ENCODE peak calls at places on chromosomes 1 and 21, in four cellular contexts. B is stomach, M is A549, Q is suprapubic skin. L is an unnamed sample.

GRCh38 chr1:178628637-178629548 is 96.2 kb upstream of the RALGPS2 start:
- DNase-seq in B (no peak), M (no peak), Q (no peak), L (no peak)

GRCh38 chr1:21672478-21673276 is 3.5 kb upstream of the RAP1GAP start:
- DNase-seq in B (no peak), M (no peak), Q (no peak), L (no peak)

GRCh38 chr1:94178896-94179295 is 57.9 kb upstream of the ABCA4 start:
- DNase-seq in B (no peak), M (no peak), Q (no peak), L (no peak)

GRCh38 chr21:24076179-24076578 is 1531.1 kb downstream of the MRPL39 start:
- DNase-seq in B (no peak), M (no peak), Q (no peak), L (no peak)

GRCh38 chr1:203049077-203049476 is 22.8 kb downstream of the PPFIA4 start:
- DNase-seq in B (no peak), M (no peak), Q (no peak), L (no peak)

GRCh38 chr1:62307516-62308492 is 11.4 kb downstream of the KANK4 start:
- DNase-seq in B (no peak), M (no peak), Q (no peak), L (no peak)

GRCh38 chr1:3126756-3127718 is 58.0 kb downstream of the PRDM16 start:
- DNase-seq in B (no peak), M (no peak), Q (no peak), L (no peak)

GRCh38 chr1:241265428-241265827 is 91.6 kb downstream of the RGS7 start:
- DNase-seq in B (no peak), M (no peak), Q (no peak), L (no peak)

GRCh38 chr1:24963099-24963872 is 33.2 kb upstream of the RUNX3 start:
- DNase-seq in B (no peak), M (no peak), Q (no peak), L (no peak)

GRCh38 chr1:116693759-116694482 is 26.4 kb upstream of the IGSF3 start:
- DNase-seq in B (no peak), M (peak), Q (no peak), L (no peak)

GRCh38 chr1:92299477-92300125 is 742 bp downstream of the RPAP2 start:
- DNase-seq in B (no peak), M (no peak), Q (no peak), L (no peak)

GRCh38 chr1:19115082-19115808 is 94.8 kb downstream of the UBR4 start:
- DNase-seq in B (no peak), M (no peak), Q (no peak), L (no peak)

GRCh38 chr1:160046494-160047115 is 14.8 kb upstream of the PIGM start:
- DNase-seq in B (peak), M (peak), Q (no peak), L (no peak)

DNA sequence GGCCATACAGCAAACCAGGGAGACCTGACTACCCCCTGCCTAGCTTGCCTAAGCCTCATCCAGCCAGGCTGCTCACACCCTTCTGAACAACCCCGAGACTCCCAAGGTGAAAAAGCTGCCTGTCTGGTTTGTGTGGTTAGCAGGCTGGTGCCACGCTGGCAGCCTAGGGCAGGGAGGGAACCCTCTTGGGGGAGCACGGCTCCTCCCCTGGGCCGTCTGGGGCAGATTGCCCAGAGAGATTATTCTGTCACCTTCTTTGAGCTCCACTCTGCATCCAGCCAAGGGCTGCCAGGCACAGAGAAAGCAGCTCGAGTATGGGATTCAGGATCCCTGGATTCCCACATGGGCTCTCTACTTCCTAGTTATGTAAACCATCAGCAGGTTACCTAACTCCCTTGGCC is 27.5 kb upstream of the TCEA3 start:
- DNase-seq in B (peak), M (no peak), Q (peak), L (no peak)
- TF ChIP-seq EP300 in B (no peak), M (no peak), Q (no peak), L (no peak)

DNA sequence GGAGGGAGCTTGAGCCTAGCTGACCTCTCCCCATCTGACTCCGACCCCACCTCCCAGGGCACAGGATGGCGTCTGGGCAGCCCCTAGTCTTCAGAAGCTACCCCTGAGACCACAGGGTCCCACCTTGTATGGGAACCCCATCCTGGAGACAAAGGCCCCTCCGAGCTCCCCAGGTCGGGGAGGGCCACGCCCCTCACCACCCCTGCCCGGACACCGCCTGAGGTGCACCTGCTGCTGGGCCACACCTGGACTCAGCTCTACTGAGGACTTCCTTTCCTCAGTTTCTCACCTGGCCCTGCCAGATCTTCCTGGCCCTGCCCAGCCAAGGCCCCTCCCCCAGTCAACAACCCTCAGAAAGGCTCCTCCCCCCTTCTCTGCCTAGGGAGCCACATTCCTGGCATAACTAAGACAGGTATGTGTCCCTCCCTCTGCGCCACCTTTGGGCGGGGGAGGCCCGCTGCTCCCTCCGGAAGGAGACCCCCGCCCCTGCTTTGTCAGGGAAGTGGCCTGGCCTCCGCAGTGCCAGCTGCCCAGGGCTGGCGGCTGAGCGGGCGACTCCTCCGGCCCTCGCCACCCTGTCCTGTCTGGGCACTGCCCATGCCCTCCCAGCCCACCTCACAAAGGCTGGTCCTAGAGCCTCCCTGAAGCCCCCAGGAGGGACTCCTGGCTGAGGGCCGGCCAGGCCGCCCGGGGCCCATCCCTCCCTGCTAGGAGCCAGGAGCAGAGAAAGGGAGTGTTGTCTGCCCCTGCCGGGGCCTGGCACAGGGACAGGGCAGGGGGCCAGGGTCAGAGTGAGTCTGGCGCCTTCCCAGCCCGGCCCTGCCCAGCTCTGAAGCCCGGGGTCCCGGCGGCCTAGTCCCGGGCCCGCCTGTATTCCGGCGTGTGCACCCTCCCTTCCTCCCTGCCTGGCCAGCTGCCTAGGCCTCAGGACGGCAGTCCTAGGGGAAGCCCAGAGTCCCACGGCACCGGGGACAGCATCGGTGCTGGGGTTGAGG is 4.8 kb downstream of the AGRN start:
- DNase-seq in B (peak), M (peak), Q (no peak), L (no peak)
- TF ChIP-seq EP300 in B (no peak), M (no peak), Q (no peak), L (no peak)

GRCh38 chr1:46396429-46397398 is 2.6 kb downstream of the FAAH start:
- DNase-seq in B (no peak), M (no peak), Q (no peak), L (no peak)

GRCh38 chr1:46394872-46395465 is 852 bp downstream of the FAAH start:
- DNase-seq in B (peak), M (no peak), Q (no peak), L (no peak)

GRCh38 chr1:46393510-46393909 is 607 bp upstream of the FAAH start:
- DNase-seq in B (no peak), M (no peak), Q (no peak), L (no peak)

GRCh38 chr1:46399307-46399706 is 5.2 kb downstream of the FAAH start:
- DNase-seq in B (no peak), M (no peak), Q (no peak), L (no peak)

DNA sequence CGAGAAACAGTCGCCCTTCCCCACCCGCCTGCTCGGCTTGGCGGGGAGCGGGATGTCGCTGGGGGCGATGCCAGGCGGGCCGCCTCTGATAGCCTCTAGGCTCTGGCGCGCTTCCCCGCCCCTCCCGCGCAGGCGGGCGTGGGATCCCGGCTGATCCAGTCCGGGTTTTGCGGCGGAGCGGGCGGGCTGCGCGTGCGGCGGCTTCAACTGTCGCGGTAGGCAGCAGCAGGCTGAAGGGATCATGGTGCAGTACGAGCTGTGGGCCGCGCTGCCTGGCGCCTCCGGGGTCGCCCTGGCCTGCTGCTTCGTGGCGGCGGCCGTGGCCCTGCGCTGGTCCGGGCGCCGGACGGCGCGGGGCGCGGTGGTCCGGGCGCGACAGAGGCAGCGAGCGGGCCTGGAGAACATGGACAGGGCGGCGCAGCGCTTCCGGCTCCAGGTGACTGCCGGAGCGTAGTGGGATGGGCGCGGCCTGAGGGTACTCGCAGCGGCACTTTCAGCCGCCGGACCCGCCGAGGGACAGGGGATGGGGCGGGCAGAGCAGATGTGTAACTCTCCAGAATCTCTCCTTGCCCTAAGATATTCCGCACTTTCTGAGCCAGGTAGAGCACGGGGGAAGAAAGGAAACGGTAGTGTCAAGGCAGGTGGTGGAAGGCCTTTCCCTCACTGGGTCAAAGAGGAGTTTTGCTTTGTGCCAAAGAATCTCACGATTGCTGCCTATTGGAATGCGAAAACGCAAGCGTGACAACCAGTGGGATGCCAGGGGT is at the start of gene FAAH:
- DNase-seq in B (peak), M (no peak), Q (no peak), L (no peak)
- TF ChIP-seq EP300 in B (no peak), M (no peak), Q (no peak), L (no peak)

DNA sequence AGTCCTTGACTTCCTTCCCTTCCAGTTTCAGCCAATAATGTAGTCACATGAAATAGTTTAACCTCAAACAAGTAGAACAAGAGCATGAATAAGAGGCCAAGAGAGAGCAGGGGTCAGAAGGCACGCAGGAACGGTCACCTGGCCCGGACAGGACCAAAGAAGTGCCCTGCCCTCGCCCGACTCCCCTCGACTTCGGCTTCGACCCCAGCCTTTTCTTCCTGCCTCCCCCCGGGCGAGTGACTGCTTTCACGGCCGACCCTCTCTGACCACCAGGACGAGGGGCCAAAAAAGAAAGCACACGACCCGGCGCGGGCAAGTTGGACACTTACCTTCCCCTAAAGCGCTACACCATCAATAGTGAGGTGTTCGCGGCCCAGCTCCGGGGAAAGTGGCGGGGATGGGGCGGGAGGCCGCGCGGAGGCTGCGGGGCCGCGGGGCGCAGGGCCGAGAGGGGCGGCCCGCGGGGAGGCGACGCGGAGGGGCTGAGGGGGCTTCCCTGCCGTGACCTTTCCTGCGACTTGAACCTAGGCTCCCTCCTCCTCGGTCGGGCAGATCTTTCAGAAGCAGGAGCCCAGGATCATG is 518 bp downstream of the RERE start:
- DNase-seq in B (peak), M (no peak), Q (no peak), L (no peak)
- TF ChIP-seq EP300 in B (no peak), M (no peak), Q (no peak), L (no peak)

DNA sequence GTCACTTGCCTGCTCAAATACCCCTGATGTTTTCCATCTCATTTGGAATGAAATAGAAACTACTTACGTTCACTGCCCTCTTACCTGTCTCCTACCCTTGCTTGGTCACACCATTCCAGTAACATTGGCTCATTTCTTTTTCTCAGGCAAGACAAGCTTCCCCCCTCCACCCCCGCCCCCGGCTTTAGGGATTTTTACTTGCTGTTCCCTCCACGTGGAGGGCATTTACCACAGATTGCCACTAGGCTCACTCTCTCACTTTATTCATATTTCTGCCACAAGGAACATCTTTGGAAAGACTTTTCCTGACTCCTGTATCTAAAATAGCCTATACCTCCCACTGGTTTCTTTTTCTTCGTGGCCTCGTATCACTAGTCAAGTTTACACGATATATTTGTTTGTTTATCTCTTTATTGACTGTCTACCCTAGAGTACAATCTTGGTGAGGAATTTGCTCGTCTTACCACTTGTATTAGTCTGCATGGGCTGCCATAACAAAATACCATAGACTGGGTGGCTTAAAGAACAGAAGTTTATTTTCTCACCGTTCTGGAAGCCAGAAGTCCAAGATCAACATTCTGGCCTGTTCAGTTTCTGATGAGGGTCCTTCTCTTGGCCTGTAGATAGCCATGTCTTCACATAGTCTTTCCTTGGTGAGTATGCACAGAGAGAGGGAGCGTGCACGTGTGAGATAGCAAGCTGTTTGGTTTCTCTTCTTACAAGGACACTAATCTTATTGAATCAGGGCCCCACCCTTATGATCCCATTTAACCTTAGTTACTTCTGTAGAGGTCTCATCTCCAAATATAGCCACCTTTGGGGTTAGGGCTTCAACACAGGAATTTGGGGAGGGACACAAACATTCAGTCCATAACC is 126.2 kb downstream of the NRDC start:
- DNase-seq in B (no peak), M (no peak), Q (no peak), L (no peak)
- TF ChIP-seq EP300 in B (no peak), M (no peak), Q (no peak), L (no peak)

DNA sequence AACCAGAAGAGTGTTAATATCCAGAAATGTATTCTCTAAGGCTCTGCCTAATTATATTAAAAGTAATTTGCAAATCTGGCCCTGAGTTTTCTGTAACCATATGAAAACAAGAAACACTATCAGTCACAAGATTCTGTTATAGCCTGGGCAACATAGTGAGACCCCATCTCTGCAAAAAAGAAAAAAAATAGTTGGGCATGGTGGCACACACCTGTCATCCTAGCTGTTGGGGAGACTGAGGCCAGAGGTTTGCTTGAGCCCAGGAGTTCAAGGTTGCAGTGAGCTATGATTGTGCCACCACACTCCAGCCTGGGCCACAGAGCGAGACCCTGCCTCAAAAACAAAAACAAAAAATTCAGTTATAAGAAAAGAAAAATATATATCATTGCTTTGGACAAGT is 25.6 kb downstream of the C1orf21 start:
- DNase-seq in B (no peak), M (no peak), Q (no peak), L (no peak)
- TF ChIP-seq EP300 in B (no peak), M (no peak), Q (no peak), L (no peak)

DNA sequence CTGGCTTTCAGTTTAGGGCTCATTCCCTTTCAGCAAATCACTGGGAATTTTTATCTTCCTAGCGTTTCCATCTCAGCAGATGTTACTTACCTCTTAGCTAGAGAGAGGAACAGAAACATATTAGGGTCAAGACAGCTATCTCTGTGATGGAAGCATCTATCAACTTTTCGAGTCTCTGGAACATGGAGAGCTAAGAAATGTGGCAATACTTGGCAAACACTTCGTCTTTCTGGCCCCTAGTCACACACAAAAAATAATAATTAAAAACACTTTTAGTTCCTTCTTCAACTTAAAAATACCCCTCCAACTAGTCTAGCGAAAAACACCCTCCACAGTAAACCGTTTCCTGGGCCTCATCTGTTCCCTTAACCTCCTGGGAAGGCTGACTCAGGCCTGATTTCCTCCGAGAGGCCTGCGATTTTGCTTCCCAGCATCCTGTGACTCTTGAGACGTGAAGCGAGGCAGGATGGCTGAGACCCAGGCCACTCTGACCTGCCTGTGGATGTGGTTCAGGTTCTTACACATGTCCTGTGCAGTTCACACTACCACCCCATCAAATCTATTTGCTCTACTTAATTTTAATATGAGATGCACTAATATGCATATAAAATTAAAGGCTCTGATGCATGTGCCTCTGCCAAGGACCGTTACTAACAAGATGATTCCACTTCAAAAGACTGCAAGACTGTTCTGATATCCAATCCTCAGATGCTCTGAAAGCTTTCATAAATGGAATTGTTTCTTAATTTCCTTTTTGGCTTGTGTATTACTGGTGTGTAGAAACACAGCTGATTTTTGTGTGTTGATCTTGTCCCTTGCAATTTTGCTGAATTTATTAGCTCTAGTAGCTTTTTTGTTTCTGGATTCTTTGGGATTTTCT is 3.5 kb downstream of the NAV1 start:
- DNase-seq in B (no peak), M (no peak), Q (peak), L (no peak)
- TF ChIP-seq EP300 in B (no peak), M (no peak), Q (no peak), L (no peak)

GRCh38 chr1:58966103-58966916 is 182.5 kb upstream of the JUN start:
- DNase-seq in B (no peak), M (no peak), Q (no peak), L (no peak)
- TF ChIP-seq EP300 in B (no peak), M (no peak), Q (no peak), L (no peak)

L was measured in esophagus muscularis mucosa.